ENCODE peak calls at places on chromosomes 3 and 15, in nine cellular contexts. Q is glutamatergic neuron, W is heart right ventricle, R is astrocyte of the spinal cord, M is body of pancreas, T is HL-60, O is heart left ventricle, I is cardiac fibroblast, Y is astrocyte of the cerebellum. F is an unnamed sample.

GRCh38 chr3:17039579-17039978 is 154.8 kb downstream of the PLCL2 start:
- DNase-seq in M (no peak), Y (peak; percentile 80), I (peak; percentile 90), W (no peak), O (no peak), Q (no peak), R (peak; percentile 91), T (no peak), F (no peak)

GRCh38 chr3:48077835-48078234 is 61.6 kb upstream of the MAP4 start:
- DNase-seq in M (no peak), R (peak; percentile 23), Q (no peak), I (peak; percentile 83), W (no peak), O (no peak), T (no peak), Y (no peak), F (no peak)

GRCh38 chr3:119294402-119294888 is 262 bp downstream of the ARHGAP31 start:
- DNase-seq in Q (peak; percentile 48), R (no peak), O (peak; percentile 63), I (no peak), W (peak; percentile 42), Y (no peak), T (no peak), M (peak; percentile 58), F (peak; percentile 58)

GRCh38 chr3:39639344-39640236 is 169.8 kb upstream of the MYRIP start:
- DNase-seq in T (peak; percentile 37), Q (no peak), O (no peak), W (peak; percentile 5), R (peak; percentile 93), M (peak; percentile 36), Y (peak; percentile 83), I (peak; percentile 88), F (no peak)

GRCh38 chr15:75532413-75533250 is 46.5 kb downstream of the PTPN9 start:
- DNase-seq in T (peak; percentile 26), O (peak; percentile 77), W (peak; percentile 85), Y (peak; percentile 77), I (peak; percentile 84), Q (peak; percentile 38), R (peak; percentile 93), M (peak; percentile 74), F (peak; percentile 39)

GRCh38 chr15:62476163-62476562 is 311.1 kb upstream of the C2CD4B start:
- DNase-seq in I (no peak), W (no peak), O (no peak), Y (no peak), M (no peak), T (no peak), R (no peak), Q (no peak), F (no peak)

GRCh38 chr3:44337253-44337652 is 1.3 kb upstream of the TCAIM start:
- DNase-seq in M (no peak), R (peak; percentile 7), I (peak; percentile 6), Q (no peak), T (no peak), Y (no peak), W (no peak), O (no peak), F (no peak)

GRCh38 chr15:74025436-74025835 is 30.9 kb downstream of the PML start:
- DNase-seq in O (no peak), W (no peak), M (no peak), Q (no peak), Y (no peak), I (peak; percentile 44), T (no peak), R (no peak), F (no peak)

GRCh38 chr15:90553248-90553745 is 23.6 kb downstream of the CRTC3 start:
- DNase-seq in M (peak; percentile 35), R (peak; percentile 75), T (no peak), W (no peak), Q (no peak), Y (peak; percentile 67), I (peak; percentile 91), O (no peak), F (no peak)

GRCh38 chr3:18349197-18349798 is 75.8 kb downstream of the SATB1 start:
- DNase-seq in Q (no peak), M (no peak), O (no peak), R (no peak), Y (no peak), W (no peak), T (no peak), I (no peak), F (no peak)

GRCh38 chr3:112358311-112358780 is 25.4 kb downstream of the CD200 start:
- DNase-seq in R (no peak), W (no peak), O (no peak), M (no peak), I (no peak), T (no peak), Y (no peak), Q (no peak), F (no peak)

GRCh38 chr3:177944228-177944661 is 592.0 kb upstream of the KCNMB2 start:
- DNase-seq in O (no peak), R (peak; percentile 8), M (peak; percentile 9), Q (no peak), W (no peak), T (peak; percentile 10), I (peak; percentile 18), Y (no peak), F (no peak)

GRCh38 chr15:40379853-40380252 is 2.7 kb upstream of the KNSTRN start:
- DNase-seq in Y (peak; percentile 78), Q (no peak), M (peak; percentile 71), W (peak; percentile 66), T (no peak), I (peak; percentile 99), O (peak; percentile 68), R (peak; percentile 91), F (no peak)

GRCh38 chr3:99418709-99419108 is 219.7 kb upstream of the COL8A1 start:
- DNase-seq in T (no peak), Q (no peak), R (no peak), W (no peak), O (no peak), M (no peak), Y (no peak), I (no peak), F (no peak)

GRCh38 chr3:197711973-197712707 is 24.6 kb downstream of the RUBCN start:
- DNase-seq in W (peak; percentile 92), O (peak; percentile 91), T (peak; percentile 38), M (peak; percentile 85), I (peak; percentile 97), Y (peak; percentile 93), R (peak; percentile 98), Q (peak; percentile 55), F (peak; percentile 23)

DNA sequence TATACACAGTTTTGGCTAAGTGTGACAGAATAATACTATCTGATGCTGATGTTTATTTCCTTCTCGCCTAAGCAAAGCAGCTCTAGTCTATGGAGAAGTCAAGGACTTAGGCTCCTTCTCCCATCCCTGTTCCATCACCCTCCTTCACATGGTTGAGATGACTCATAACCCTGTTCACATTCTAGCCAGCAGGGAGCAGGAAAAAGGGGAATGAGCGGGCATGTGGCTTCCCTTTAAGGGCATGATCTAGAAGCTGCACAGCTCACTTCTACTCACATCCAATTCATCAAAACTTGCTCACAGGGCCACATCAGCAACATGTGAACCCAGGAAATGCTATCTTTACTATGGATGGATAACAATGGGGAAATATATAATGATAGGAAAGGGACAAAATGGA is 40.9 kb downstream of the CBLB start:
- DNase-seq in O (no peak), T (no peak), Y (peak; percentile 61), I (peak; percentile 84), M (peak; percentile 18), Q (peak; percentile 16), W (peak; percentile 28), R (peak; percentile 93), F (no peak)
- TF ChIP-seq CTCF in O (no peak), T (no peak), Y (peak; percentile 66), I (peak; percentile 71), M (no peak), Q (no peak), W (no peak), R (peak; percentile 55), F (no peak)

GRCh38 chr3:146148468-146148931 is 12.5 kb downstream of the PLOD2 start:
- DNase-seq in R (no peak), T (no peak), I (peak; percentile 71), O (no peak), M (no peak), Y (no peak), Q (no peak), W (no peak), F (no peak)
- TF ChIP-seq CTCF in R (peak; percentile 34), T (no peak), I (peak; percentile 22), O (no peak), M (peak; percentile 36), Y (peak; percentile 30), Q (no peak), W (no peak), F (no peak)

DNA sequence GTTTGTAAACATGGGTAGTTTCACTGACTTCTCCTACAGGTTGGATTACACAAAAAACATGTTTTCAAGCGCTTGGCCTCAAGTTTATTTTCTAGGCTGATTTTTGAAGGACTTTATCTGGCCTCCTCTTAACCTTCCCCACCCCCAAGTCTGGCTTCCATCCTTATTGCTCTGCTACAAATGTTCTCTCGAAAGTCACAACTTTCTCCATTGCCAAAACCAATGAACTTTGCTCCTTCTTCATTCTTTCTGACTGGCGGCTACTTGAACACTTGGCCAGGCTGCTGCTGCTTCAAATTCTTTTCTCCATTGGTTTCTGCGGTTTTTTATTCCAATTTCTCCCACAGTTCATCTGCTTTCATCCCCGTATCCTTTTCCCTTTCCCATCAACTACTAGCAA is 106.6 kb downstream of the TOP2B start:
- DNase-seq in W (peak; percentile 35), Y (peak; percentile 65), I (peak; percentile 61), R (peak; percentile 66), T (no peak), Q (no peak), M (peak; percentile 6), O (peak; percentile 36), F (no peak)
- TF ChIP-seq CTCF in W (no peak), Y (no peak), I (no peak), R (no peak), T (no peak), Q (no peak), M (no peak), O (no peak), F (no peak)

DNA sequence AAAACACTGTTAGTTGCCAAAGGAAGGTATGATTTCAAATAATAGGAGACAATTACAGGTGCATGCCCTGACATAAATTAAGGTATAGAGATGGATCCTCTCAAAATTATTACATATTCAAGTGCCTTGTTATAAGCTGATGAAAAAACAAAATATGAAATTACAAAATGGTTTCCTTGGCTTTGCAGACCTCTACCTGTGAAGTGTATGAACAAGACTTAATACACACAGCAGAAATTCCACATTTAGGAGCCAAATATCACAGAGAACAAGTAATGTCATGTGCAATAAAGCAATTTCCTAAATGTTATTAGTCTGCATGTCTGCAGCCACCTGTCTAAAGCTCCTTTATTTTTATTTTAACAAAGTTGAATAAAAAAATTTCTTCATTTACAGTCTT is 151.5 kb downstream of the ALCAM start:
- DNase-seq in Q (no peak), Y (no peak), R (no peak), O (no peak), T (no peak), M (no peak), I (no peak), W (no peak), F (no peak)
- TF ChIP-seq CTCF in Q (no peak), Y (no peak), R (no peak), O (no peak), T (no peak), M (peak; percentile 29), I (no peak), W (no peak), F (no peak)

F was measured in nephron progenitor cell.